ENCODE peak calls at places on chromosomes 4 and X, in seven cellular contexts. Y is GM12891, U is H1, T is SK-N-SH, E is K562, K is GM12878, C is HepG2. B is an unnamed sample.

GRCh38 chrX:131059231-131059630 is 1.1 kb downstream of the ARHGAP36 start:
- DNase-seq in C (no peak), Y (no peak), T (no peak), K (no peak), U (no peak), E (no peak), B (no peak)

GRCh38 chr4:134174271-134174670 is 27.3 kb downstream of the PABPC4L start:
- DNase-seq in E (no peak), U (no peak), K (no peak), Y (no peak), T (no peak), C (no peak), B (no peak)

GRCh38 chr4:10196191-10196590 is 79.6 kb upstream of the WDR1 start:
- DNase-seq in Y (no peak), E (no peak), U (no peak), C (no peak), K (no peak), T (no peak), B (no peak)

GRCh38 chr4:153205028-153205648 is 895 bp downstream of the TRIM2 start:
- DNase-seq in Y (no peak), E (peak), U (peak), K (peak), C (peak), T (no peak), B (no peak)

GRCh38 chrX:15866141-15866540 is 11.5 kb upstream of the AP1S2 start:
- DNase-seq in C (no peak), T (no peak), Y (no peak), K (no peak), E (no peak), U (no peak), B (no peak)

GRCh38 chr4:98469776-98470175 is 188.6 kb downstream of the TSPAN5 start:
- DNase-seq in C (no peak), K (no peak), U (no peak), Y (no peak), T (no peak), E (no peak), B (no peak)

GRCh38 chr4:136893638-136894037 is 638.7 kb downstream of the PCDH18 start:
- DNase-seq in T (no peak), U (no peak), C (no peak), K (no peak), E (no peak), Y (no peak), B (no peak)

GRCh38 chrX:15050395-15050794 is 177.2 kb downstream of the MOSPD2 start:
- DNase-seq in K (no peak), T (no peak), Y (no peak), C (no peak), U (no peak), E (peak), B (no peak)

GRCh38 chr4:159051245-159052071 is 51.4 kb upstream of the RAPGEF2 start:
- DNase-seq in K (peak), E (no peak), U (no peak), T (no peak), C (no peak), Y (peak), B (peak)

GRCh38 chrX:106698693-106699092 is 27.8 kb upstream of the RNF128 start:
- DNase-seq in T (no peak), C (no peak), Y (no peak), K (no peak), U (no peak), E (no peak), B (no peak)

GRCh38 chr4:173289351-173289725 is 44.8 kb downstream of the HMGB2 start:
- DNase-seq in T (no peak), U (no peak), E (no peak), Y (no peak), C (no peak), K (no peak), B (no peak)

GRCh38 chr4:94428884-94429283 is 22.9 kb upstream of the PDLIM5 start:
- DNase-seq in U (no peak), Y (no peak), T (no peak), C (peak), E (no peak), K (no peak), B (no peak)

GRCh38 chrX:85024562-85024961 is 20.9 kb downstream of the APOOL start:
- DNase-seq in C (no peak), K (no peak), Y (no peak), U (no peak), T (no peak), E (no peak), B (no peak)

GRCh38 chrX:71283409-71284143 is at the start of gene NONO:
- DNase-seq in T (peak), Y (peak), E (peak), K (peak), U (peak), C (peak), B (peak)

GRCh38 chr4:146054676-146055075 is 116.1 kb upstream of the ZNF827 start:
- DNase-seq in U (no peak), C (no peak), E (no peak), Y (no peak), T (no peak), K (no peak), B (no peak)

GRCh38 chr4:184309241-184310170 is 91.8 kb upstream of the ENPP6 start:
- DNase-seq in K (no peak), Y (no peak), U (peak), C (no peak), E (no peak), T (no peak), B (no peak)

GRCh38 chr4:147924604-147925412 is 192.9 kb downstream of the ARHGAP10 start:
- DNase-seq in E (no peak), K (no peak), U (peak), Y (no peak), T (peak), C (peak), B (no peak)

GRCh38 chr4:180542445-180543100 is 1700.6 kb upstream of the TENM3 start:
- DNase-seq in U (no peak), C (no peak), E (no peak), Y (no peak), K (no peak), T (no peak), B (no peak)

GRCh38 chr4:10728016-10728415 is 43.4 kb upstream of the CLNK start:
- DNase-seq in Y (no peak), C (no peak), T (no peak), K (no peak), U (no peak), E (no peak), B (no peak)

GRCh38 chr4:79609853-79610252 is 201.8 kb upstream of the GK2 start:
- DNase-seq in U (no peak), Y (no peak), K (no peak), E (no peak), C (no peak), T (no peak), B (no peak)

GRCh38 chrX:140817943-140818342 is 108.4 kb downstream of the LINC00632 start:
- DNase-seq in T (peak), C (no peak), Y (no peak), E (peak), U (no peak), K (no peak), B (no peak)

GRCh38 chr4:74056114-74056857 is 17.8 kb upstream of the CXCL3 start:
- DNase-seq in C (no peak), T (no peak), U (no peak), Y (no peak), K (no peak), E (peak), B (no peak)

GRCh38 chr4:185283723-185284122 is 74.3 kb downstream of the SNX25 start:
- DNase-seq in E (no peak), K (no peak), U (no peak), T (no peak), C (no peak), Y (no peak), B (no peak)

GRCh38 chr4:113499696-113500095 is 261.8 kb downstream of the CAMK2D start:
- DNase-seq in E (no peak), C (peak), T (no peak), K (no peak), Y (no peak), U (no peak), B (no peak)

GRCh38 chrX:149495573-149496071 is 9.5 kb downstream of the IDS start:
- DNase-seq in U (no peak), E (no peak), K (no peak), Y (no peak), T (no peak), C (peak), B (no peak)
- TF ChIP-seq TAF1 in U (no peak), E (no peak), K (no peak), Y (no peak), T (no peak), C (no peak), B (no peak)

DNA sequence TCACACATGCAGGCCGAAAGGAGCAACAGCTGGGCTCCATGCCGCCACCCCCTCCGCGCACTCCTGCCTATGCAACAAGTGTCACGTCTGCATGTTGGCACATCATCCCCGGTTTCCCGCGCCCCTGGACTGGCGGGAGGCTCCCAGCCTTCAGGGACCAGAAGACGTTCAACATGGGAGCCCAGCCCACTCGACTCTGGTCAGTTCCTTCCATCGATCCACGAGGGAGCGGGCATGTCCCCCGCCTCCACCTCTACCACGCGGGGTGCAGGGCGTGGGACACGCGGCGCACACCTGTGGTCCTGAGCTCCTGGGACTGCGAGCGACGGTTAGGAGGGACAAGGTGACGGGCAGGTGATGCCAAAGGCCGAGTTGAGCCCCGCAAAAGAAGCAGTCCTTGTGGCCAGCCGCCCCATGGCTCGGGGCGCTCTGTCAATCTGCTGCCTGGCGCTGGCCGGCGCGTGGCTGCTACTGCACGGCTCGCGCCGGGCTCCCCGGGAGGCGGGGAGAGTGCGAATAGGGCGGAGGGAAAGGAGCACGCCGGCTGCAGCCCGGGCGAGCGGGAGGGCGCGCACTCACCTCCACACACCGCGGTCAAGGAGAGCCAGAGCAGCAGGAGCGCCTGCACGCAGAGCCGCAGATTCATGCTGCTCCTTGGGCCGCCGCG is 638 bp downstream of the APLN start:
- DNase-seq in E (no peak), K (no peak), Y (no peak), C (no peak), T (peak), U (no peak), B (no peak)
- TF ChIP-seq TAF1 in E (no peak), K (no peak), Y (no peak), C (no peak), T (no peak), U (no peak), B (no peak)

DNA sequence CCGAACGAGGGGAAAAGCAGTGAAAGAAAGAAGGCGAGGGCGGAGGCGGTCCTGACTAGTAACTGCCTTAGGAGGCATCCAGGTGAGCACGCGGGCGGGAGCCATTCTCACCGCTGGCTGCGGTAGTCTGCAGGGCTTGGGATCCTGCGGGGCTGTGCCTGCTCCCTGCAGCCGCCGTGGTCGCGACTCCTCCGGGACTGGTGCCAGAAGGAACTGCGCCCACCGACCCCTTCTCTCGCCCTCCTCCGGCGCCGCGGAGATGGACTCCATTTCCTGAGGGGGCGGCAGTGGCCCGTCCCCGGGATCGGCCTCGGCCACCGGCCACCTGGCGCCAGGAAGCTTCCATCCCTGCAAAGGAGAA is 545 bp downstream of the NFXL1 start:
- DNase-seq in K (no peak), U (peak), Y (peak), E (no peak), T (no peak), C (peak), B (peak)
- TF ChIP-seq TAF1 in K (no peak), U (peak), Y (no peak), E (no peak), T (no peak), C (no peak), B (no peak)

GRCh38 chr4:129335263-129335662 is 239.3 kb downstream of the C4orf33 start:
- DNase-seq in U (no peak), E (no peak), Y (no peak), K (no peak), T (no peak), C (no peak), B (no peak)
- TF ChIP-seq TAF1 in U (no peak), E (no peak), Y (no peak), K (no peak), T (no peak), C (no peak), B (no peak)

GRCh38 chrX:12447448-12448154 is 309.3 kb downstream of the FRMPD4 start:
- DNase-seq in U (no peak), T (no peak), E (no peak), K (no peak), C (no peak), Y (no peak), B (no peak)

GRCh38 chrX:12443534-12444098 is 305.3 kb downstream of the FRMPD4 start:
- DNase-seq in C (no peak), E (no peak), K (peak), U (no peak), Y (no peak), T (no peak), B (peak)

GRCh38 chrX:12441376-12442128 is 303.3 kb downstream of the FRMPD4 start:
- DNase-seq in K (no peak), U (no peak), Y (no peak), E (no peak), T (no peak), C (no peak), B (no peak)

GRCh38 chrX:12452268-12452667 is 314.0 kb downstream of the FRMPD4 start:
- DNase-seq in Y (no peak), K (no peak), E (no peak), U (no peak), C (no peak), T (no peak), B (no peak)

DNA sequence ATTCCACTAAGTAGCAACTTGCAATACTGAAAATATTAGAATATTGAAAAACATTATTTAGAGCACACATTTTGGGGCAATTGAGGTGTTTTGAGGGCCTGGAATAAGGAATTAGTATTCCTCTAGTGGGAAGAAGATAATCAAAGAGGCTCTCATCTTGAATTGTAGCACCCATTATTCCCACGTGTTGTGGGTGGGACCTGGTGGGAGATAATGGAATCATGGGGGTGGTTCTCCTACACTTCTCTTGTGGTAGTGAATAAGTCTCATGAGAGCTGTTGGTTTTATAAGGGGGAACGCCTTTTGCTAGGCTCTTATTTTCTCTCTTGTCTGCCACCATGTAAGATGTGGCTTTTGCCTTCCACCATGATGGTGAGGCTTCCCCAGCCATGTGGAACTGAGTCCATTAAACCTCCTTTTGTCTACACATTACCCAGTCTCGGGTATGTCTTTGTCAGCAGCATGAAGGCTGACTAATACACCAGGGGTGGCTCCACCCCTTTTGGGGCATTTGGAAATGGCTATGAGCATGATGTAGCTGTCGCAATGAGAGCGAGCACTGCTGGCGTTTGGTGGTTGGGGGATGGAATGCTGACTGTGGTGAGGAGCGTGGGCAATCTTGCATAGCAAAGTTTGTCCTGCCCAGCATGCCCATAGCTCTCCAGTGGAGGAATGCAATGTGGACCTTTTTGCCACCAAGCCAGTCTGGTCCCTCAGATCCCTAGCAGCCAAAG is 308.2 kb downstream of the FRMPD4 start:
- DNase-seq in U (no peak), K (no peak), T (no peak), C (no peak), Y (no peak), E (no peak), B (no peak)
- TF ChIP-seq TAF1 in U (no peak), K (no peak), T (no peak), C (no peak), Y (no peak), E (no peak), B (no peak)

GRCh38 chrX:46433892-46434291 is 111.3 kb downstream of the ZNF674 start:
- DNase-seq in K (no peak), T (no peak), Y (no peak), C (no peak), U (no peak), E (no peak), B (no peak)
- TF ChIP-seq TAF1 in K (no peak), T (no peak), Y (no peak), C (no peak), U (no peak), E (no peak), B (no peak)

GRCh38 chr4:110487873-110488272 is 11.9 kb downstream of the ENPEP start:
- DNase-seq in Y (no peak), K (no peak), E (no peak), C (peak), U (no peak), T (no peak), B (no peak)
- TF ChIP-seq TAF1 in Y (no peak), K (no peak), E (no peak), C (no peak), U (no peak), T (no peak), B (no peak)

DNA sequence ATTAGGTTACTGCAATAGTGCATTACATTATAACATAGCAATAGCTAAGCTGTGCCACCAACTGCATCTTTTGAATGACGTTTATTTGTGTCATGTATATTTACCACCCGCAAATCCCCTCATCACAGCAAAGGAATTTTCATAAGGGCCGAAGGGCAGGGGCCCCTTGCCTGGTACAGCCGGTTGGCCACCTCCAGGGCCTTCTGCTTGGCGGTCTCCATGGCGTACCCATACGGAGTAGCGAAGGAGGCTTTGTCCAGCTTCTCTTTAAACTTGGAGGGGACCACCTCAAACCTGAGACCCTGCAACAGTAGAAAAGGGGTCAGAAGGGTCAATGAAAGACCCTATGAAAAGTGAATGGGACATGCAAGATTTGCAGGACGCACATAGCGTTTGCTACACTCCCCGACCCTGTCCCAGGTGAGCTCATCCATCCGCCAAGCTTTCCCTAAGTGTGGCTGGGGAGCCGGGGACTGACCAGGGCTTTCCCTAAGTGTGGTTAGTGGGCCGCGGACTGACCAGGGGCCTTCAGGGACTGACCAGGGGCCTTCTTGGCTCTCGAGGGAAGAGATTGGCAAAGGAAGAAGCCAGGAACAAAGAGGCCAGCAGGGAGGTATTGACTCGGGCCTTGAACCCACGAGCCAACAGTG is 10.6 kb downstream of the ASMTL start:
- DNase-seq in K (no peak), E (no peak), U (no peak), C (no peak), Y (no peak), T (no peak), B (no peak)
- TF ChIP-seq TAF1 in K (no peak), E (no peak), U (no peak), C (no peak), Y (no peak), T (no peak), B (no peak)

GRCh38 chrX:19829817-19830216 is 57.6 kb downstream of the SH3KBP1 start:
- DNase-seq in Y (no peak), K (no peak), C (no peak), U (no peak), T (no peak), E (no peak), B (no peak)
- TF ChIP-seq TAF1 in Y (no peak), K (no peak), C (no peak), U (no peak), T (no peak), E (no peak), B (no peak)

GRCh38 chr4:83387922-83388676 is 53.5 kb upstream of the HPSE start:
- DNase-seq in Y (no peak), U (no peak), C (no peak), K (no peak), E (no peak), T (no peak), B (no peak)

GRCh38 chr4:83389037-83389755 is 54.5 kb upstream of the HPSE start:
- DNase-seq in T (no peak), C (no peak), U (no peak), E (no peak), K (no peak), Y (no peak), B (no peak)

GRCh38 chr4:83392562-83392961 is 57.9 kb upstream of the HPSE start:
- DNase-seq in C (peak), K (no peak), T (no peak), U (no peak), E (no peak), Y (no peak), B (no peak)

GRCh38 chr4:83390965-83391364 is 56.3 kb upstream of the HPSE start:
- DNase-seq in U (no peak), E (no peak), Y (no peak), T (no peak), K (no peak), C (no peak), B (no peak)

GRCh38 chr4:83389756-83390505 is 55.3 kb upstream of the HPSE start:
- DNase-seq in U (no peak), T (no peak), Y (no peak), E (no peak), K (no peak), C (no peak), B (no peak)
- TF ChIP-seq TAF1 in U (no peak), T (no peak), Y (no peak), E (no peak), K (no peak), C (no peak), B (no peak)

B was measured in GM12892.